ENCODE peak calls at places on chromosomes 6 and 20, in five cellular contexts. P is left ventricle myocardium inferior, U is lower lobe of right lung, E is OCI-LY7, Q is NCI-H345. H is an unnamed sample.
A peak's percentile ranks its signal among the peaks of the same experiment; 100 is the strongest.

GRCh38 chr6:152748843-152749242 is 1.8 kb upstream of the VIP start:
- DNase-seq in P (no peak), U (no peak), E (peak; percentile 14), Q (no peak), H (peak; percentile 59)

GRCh38 chr6:73497915-73498314 is 22.9 kb downstream of the EEF1A1 start:
- DNase-seq in P (no peak), U (no peak), E (no peak), Q (no peak), H (no peak)

GRCh38 chr6:25991785-25992412 is 29.3 kb downstream of the TRIM38 start:
- DNase-seq in P (peak; percentile 85), U (peak; percentile 91), E (peak; percentile 74), Q (peak; percentile 63), H (peak; percentile 91)

GRCh38 chr6:124535746-124536145 is 426.5 kb upstream of the RNF217 start:
- DNase-seq in P (no peak), U (no peak), E (no peak), Q (no peak), H (no peak)

GRCh38 chr20:59640267-59640666 is 35.9 kb downstream of the PHACTR3 start:
- DNase-seq in P (no peak), U (no peak), E (no peak), Q (no peak), H (no peak)

GRCh38 chr6:75402296-75402695 is 91.3 kb downstream of the FILIP1 start:
- DNase-seq in P (peak; percentile 25), U (no peak), E (no peak), Q (no peak), H (no peak)

GRCh38 chr6:110946498-110946897 is 12.0 kb upstream of the GTF3C6 start:
- DNase-seq in P (no peak), U (no peak), E (no peak), Q (no peak), H (no peak)

GRCh38 chr6:116012966-116013365 is 47.7 kb downstream of the FRK start:
- DNase-seq in P (no peak), U (no peak), E (no peak), Q (no peak), H (no peak)

GRCh38 chr6:83707829-83708545 is 914 bp downstream of the SNAP91 start:
- DNase-seq in P (no peak), U (no peak), E (no peak), Q (peak; percentile 42), H (no peak)

GRCh38 chr6:155611742-155612141 is 156.1 kb upstream of the NOX3 start:
- DNase-seq in P (no peak), U (no peak), E (no peak), Q (no peak), H (no peak)

GRCh38 chr6:139710578-139710977 is 336.1 kb upstream of the CITED2 start:
- DNase-seq in P (no peak), U (no peak), E (no peak), Q (no peak), H (peak; percentile 33)

GRCh38 chr20:50189681-50190250 is 864 bp upstream of the CEBPB start:
- DNase-seq in P (peak; percentile 45), U (peak; percentile 85), E (peak; percentile 55), Q (peak; percentile 62), H (no peak)

GRCh38 chr20:375265-375889 is 5.2 kb upstream of the TRIB3 start:
- DNase-seq in P (no peak), U (no peak), E (no peak), Q (no peak), H (no peak)

GRCh38 chr6:158040051-158040803 is 58.6 kb downstream of the SYNJ2 start:
- DNase-seq in P (no peak), U (peak; percentile 5), E (no peak), Q (no peak), H (no peak)

H was measured in Karpas-422.